ENCODE peak calls at places on chromosomes 16 and 17, in ten cellular contexts. Y is A549; Z is IMR-90; U is progenitor cell of endocrine pancreas; B is fibroblast of mammary gland; P is HCT116; R is NB4; L is AG09309; Q is CD8-positive, alpha-beta T cell; A is type B pancreatic cell. J is an unnamed sample.
A peak's percentile ranks its signal among the peaks of the same experiment; 100 is the strongest.

GRCh38 chr17:2150871-2151270 is 96.0 kb downstream of the HIC1 start:
- DNase-seq in Z (no peak), A (no peak), U (no peak), P (no peak), L (no peak), Q (no peak), B (no peak), R (no peak), Y (no peak), J (no peak)

GRCh38 chr17:1072551-1072961 is 75.6 kb downstream of the TIMM22 start:
- DNase-seq in R (no peak), B (no peak), A (no peak), Q (no peak), U (no peak), L (no peak), P (no peak), Y (no peak), Z (no peak), J (no peak)

GRCh38 chr17:29954405-29954804 is 13.0 kb downstream of the EFCAB5 start:
- DNase-seq in R (peak; percentile 21), U (no peak), Q (no peak), P (no peak), Y (no peak), Z (no peak), A (no peak), B (no peak), L (no peak), J (no peak)

GRCh38 chr16:66695935-66696668 is 441 bp downstream of the CMTM4 start:
- DNase-seq in P (no peak), A (peak; percentile 73), R (no peak), Q (peak; percentile 26), Z (no peak), B (no peak), U (peak; percentile 46), Y (peak; percentile 36), L (no peak), J (no peak)

GRCh38 chr17:78826426-78826825 is 14.2 kb downstream of the USP36 start:
- DNase-seq in P (no peak), U (no peak), R (no peak), Q (no peak), L (no peak), A (no peak), Z (peak; percentile 53), Y (no peak), B (no peak), J (no peak)

GRCh38 chr16:66927918-66928649 is 2.7 kb upstream of the RRAD start:
- DNase-seq in A (no peak), L (no peak), Z (peak; percentile 50), R (no peak), U (no peak), Y (no peak), B (peak; percentile 43), Q (no peak), P (no peak), J (peak; percentile 39)

GRCh38 chr16:85057948-85058347 is 30.4 kb downstream of the KIAA0513 start:
- DNase-seq in Q (no peak), Y (no peak), P (no peak), A (no peak), L (no peak), U (no peak), B (no peak), Z (no peak), R (no peak), J (no peak)

GRCh38 chr16:85421338-85422123 is 191.6 kb upstream of the GSE1 start:
- DNase-seq in R (no peak), L (no peak), A (no peak), U (no peak), P (no peak), Q (peak; percentile 3), Y (no peak), Z (no peak), B (no peak), J (no peak)

DNA sequence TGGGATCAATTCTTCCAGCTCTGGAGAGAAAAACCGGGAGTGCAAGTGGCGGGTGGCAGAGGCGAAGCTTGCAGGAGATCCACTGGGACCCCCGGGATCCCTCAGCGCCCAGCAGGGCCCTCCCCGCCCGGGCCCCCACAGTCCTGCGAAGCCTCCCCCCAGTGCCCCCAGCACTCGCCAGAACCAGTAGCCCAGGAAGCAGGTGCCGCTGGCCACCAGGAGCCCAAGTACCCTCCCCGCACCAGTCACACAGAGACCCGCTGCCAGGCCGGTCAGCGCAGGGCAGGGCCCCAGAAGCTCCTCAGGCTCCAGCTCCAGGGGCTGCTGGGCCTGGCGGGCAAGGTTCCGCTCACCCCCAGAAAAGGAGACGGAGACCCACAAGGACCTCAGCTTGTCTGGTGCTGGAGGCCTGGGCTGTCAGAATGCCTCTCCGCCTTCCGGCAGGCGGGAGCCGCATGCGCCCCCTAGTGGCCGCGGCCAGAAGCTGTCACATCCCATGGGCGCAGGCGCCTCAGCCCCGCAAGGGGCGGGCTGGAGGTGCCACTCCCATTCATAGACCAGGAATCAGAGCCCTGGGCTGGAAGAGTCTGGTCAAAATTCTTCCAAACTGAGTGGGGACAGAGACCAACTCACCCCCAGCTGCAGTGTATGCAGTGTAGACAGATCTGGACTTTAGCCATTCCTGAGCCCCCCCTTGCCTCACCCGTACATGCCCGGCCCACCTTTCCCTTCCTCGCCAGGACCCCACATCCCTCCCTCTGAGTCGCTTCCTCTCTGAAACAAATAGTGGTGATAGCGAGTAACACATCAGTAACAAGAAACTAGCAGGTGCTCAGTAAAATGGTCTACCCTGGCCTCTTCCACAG is 1002.3 kb downstream of the KCNJ18 start:
- DNase-seq in B (no peak), Z (no peak), A (no peak), Q (no peak), P (no peak), L (no peak), U (no peak), Y (no peak), R (peak; percentile 12), J (no peak)
- TF ChIP-seq CTCF in B (no peak), Z (peak; percentile 4), A (peak; percentile 23), Q (no peak), P (peak; percentile 42), L (peak; percentile 16), U (no peak), Y (peak; percentile 18), R (peak; percentile 43), J (peak; percentile 65)

GRCh38 chr17:35742896-35743477 is 10.1 kb downstream of the GAS2L2 start:
- DNase-seq in U (no peak), Q (no peak), Y (no peak), R (no peak), A (no peak), Z (no peak), L (no peak), B (no peak), P (no peak), J (no peak)

GRCh38 chr17:35742496-35742895 is 10.5 kb downstream of the GAS2L2 start:
- DNase-seq in Y (no peak), B (no peak), L (no peak), Z (no peak), Q (no peak), R (no peak), U (no peak), P (no peak), A (no peak), J (no peak)

GRCh38 chr17:35738519-35739133 is 7.2 kb downstream of the RASL10B start:
- DNase-seq in Q (no peak), B (no peak), P (no peak), Y (no peak), A (no peak), Z (no peak), L (no peak), R (no peak), U (no peak), J (no peak)

GRCh38 chr17:35740216-35740615 is 8.8 kb downstream of the RASL10B start:
- DNase-seq in U (no peak), A (no peak), L (no peak), R (no peak), B (no peak), Q (no peak), Z (no peak), P (no peak), Y (no peak), J (no peak)

DNA sequence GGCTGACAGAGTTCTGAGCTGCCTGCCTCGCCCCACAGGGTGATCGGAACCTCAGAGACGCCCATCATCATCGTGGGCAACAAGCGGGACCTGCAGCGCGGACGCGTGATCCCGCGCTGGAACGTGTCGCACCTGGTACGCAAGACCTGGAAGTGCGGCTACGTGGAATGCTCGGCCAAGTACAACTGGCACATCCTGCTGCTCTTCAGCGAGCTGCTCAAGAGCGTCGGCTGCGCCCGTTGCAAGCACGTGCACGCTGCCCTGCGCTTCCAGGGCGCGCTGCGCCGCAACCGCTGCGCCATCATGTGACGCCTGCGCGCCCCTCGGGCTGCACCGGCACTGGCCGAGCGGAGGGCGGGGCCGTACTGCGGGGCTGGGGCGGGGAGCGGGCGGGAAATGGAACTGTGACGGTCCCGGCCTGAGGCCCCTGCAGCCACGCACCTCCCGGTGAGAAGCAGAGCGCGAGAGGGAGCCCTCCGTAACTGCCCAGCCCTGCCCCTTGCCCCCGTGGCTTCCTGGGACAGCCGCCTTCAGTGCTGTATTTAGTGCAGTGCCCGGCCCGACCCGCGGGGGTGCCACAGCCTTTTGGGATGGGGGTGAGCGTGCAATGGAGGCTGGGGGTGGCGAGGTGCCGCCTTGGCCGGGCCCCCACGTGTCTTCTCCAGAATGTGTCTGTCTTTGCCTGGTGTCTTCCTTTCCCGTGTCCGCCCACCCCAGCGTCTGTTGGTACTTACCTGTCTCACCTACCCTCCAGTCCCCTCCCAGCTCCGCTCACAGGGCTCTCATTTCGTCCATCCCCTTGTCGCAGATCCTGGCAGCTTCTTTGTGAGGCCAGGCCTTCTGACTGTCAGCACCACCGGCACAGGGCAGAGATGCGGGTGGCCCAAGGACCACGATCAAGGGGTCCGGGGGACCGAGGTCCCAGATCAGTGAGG is 9.8 kb downstream of the RASL10B start:
- DNase-seq in B (no peak), R (no peak), P (no peak), Z (no peak), Y (no peak), A (no peak), L (no peak), U (no peak), Q (no peak), J (no peak)
- TF ChIP-seq CTCF in B (no peak), R (no peak), P (no peak), Z (no peak), Y (no peak), A (peak; percentile 29), L (no peak), U (peak; percentile 18), Q (no peak), J (no peak)

GRCh38 chr16:5056347-5056746 is 9.4 kb downstream of the C16orf89 start:
- DNase-seq in Z (no peak), P (peak; percentile 37), A (no peak), Y (no peak), R (peak; percentile 77), U (no peak), B (peak; percentile 27), Q (peak; percentile 36), L (no peak), J (no peak)
- TF ChIP-seq CTCF in Z (peak; percentile 48), P (peak; percentile 86), A (peak; percentile 62), Y (peak; percentile 42), R (peak; percentile 79), U (peak; percentile 45), B (peak; percentile 46), Q (peak; percentile 35), L (peak; percentile 55), J (peak; percentile 61)

GRCh38 chr17:28335959-28336871 is 654 bp downstream of the TNFAIP1 start:
- DNase-seq in R (peak; percentile 42), U (peak; percentile 37), Z (peak; percentile 94), B (peak; percentile 79), A (no peak), Y (peak; percentile 77), P (peak; percentile 75), Q (no peak), L (peak; percentile 74), J (peak; percentile 89)

GRCh38 chr17:28333083-28333746 is 2.1 kb downstream of the IFT20 start:
- DNase-seq in Q (no peak), L (no peak), R (no peak), Z (peak; percentile 53), P (no peak), A (no peak), B (no peak), Y (no peak), U (no peak), J (no peak)

GRCh38 chr17:28334176-28334575 is 1.1 kb downstream of the IFT20 start:
- DNase-seq in L (no peak), A (no peak), Q (no peak), Z (peak; percentile 19), P (no peak), R (no peak), U (no peak), Y (no peak), B (peak; percentile 35), J (no peak)

GRCh38 chr17:28334666-28335200 is 539 bp downstream of the IFT20 start:
- DNase-seq in A (no peak), Z (peak; percentile 63), Y (no peak), B (peak; percentile 56), P (no peak), U (no peak), Q (no peak), L (peak; percentile 21), R (no peak), J (peak; percentile 42)

GRCh38 chr17:28335201-28335958 is at the start of the genes IFT20 and TNFAIP1:
- DNase-seq in P (peak; percentile 99), U (peak; percentile 98), B (peak; percentile 100), Z (peak; percentile 100), R (peak; percentile 100), L (peak; percentile 100), Y (peak; percentile 98), Q (peak; percentile 95), A (peak; percentile 99), J (peak; percentile 100)
- TF ChIP-seq CTCF in P (no peak), U (no peak), B (no peak), Z (peak; percentile 2), R (no peak), L (no peak), Y (no peak), Q (no peak), A (no peak), J (no peak)

J was measured in HFFc6.